ENCODE peak calls at places on chromosome 18, in seven cellular contexts. W is right lobe of liver, T is A549, K is IMR-90, Y is heart right ventricle, U is pancreas, Q is HCT116. P is an unnamed sample.

GRCh38 chr18:27278131-27278530 is 93.0 kb upstream of the CHST9 start:
- DNase-seq in W (no peak), T (no peak), K (no peak), Y (no peak), U (no peak), Q (no peak), P (no peak)

GRCh38 chr18:3394648-3395047 is 55.3 kb upstream of the TGIF1 start:
- DNase-seq in W (no peak), T (no peak), K (no peak), Y (no peak), U (no peak), Q (no peak), P (no peak)

GRCh38 chr18:80159713-80160636 is 50.9 kb downstream of the ADNP2 start:
- DNase-seq in W (no peak), T (no peak), K (no peak), Y (peak; percentile 43), U (no peak), Q (no peak), P (peak; percentile 8)

GRCh38 chr18:57143265-57143664 is 3.6 kb upstream of the BOD1L2 start:
- DNase-seq in W (no peak), T (no peak), K (no peak), Y (no peak), U (no peak), Q (no peak), P (no peak)

GRCh38 chr18:10560457-10561045 is 34.7 kb downstream of the NAPG start:
- DNase-seq in W (peak; percentile 76), T (peak; percentile 53), K (peak; percentile 72), Y (peak; percentile 39), U (peak; percentile 51), Q (peak; percentile 36), P (peak; percentile 83)

GRCh38 chr18:48749768-48750167 is 201.0 kb downstream of the SMAD7 start:
- DNase-seq in W (no peak), T (no peak), K (peak; percentile 43), Y (peak; percentile 78), U (no peak), Q (no peak), P (peak; percentile 96)

GRCh38 chr18:26458526-26459232 is 89.7 kb downstream of the KCTD1 start:
- DNase-seq in W (no peak), T (no peak), K (peak; percentile 80), Y (no peak), U (no peak), Q (no peak), P (peak; percentile 10)

GRCh38 chr18:44259610-44260009 is 421.1 kb upstream of the SETBP1 start:
- DNase-seq in W (no peak), T (no peak), K (no peak), Y (no peak), U (no peak), Q (no peak), P (no peak)

GRCh38 chr18:79321625-79322024 is 74.1 kb upstream of the NFATC1 start:
- DNase-seq in W (no peak), T (no peak), K (peak; percentile 44), Y (no peak), U (no peak), Q (no peak), P (peak; percentile 4)

GRCh38 chr18:7000484-7001096 is 117.0 kb downstream of the LAMA1 start:
- DNase-seq in W (no peak), T (no peak), K (peak; percentile 19), Y (no peak), U (peak; percentile 27), Q (no peak), P (peak; percentile 8)

DNA sequence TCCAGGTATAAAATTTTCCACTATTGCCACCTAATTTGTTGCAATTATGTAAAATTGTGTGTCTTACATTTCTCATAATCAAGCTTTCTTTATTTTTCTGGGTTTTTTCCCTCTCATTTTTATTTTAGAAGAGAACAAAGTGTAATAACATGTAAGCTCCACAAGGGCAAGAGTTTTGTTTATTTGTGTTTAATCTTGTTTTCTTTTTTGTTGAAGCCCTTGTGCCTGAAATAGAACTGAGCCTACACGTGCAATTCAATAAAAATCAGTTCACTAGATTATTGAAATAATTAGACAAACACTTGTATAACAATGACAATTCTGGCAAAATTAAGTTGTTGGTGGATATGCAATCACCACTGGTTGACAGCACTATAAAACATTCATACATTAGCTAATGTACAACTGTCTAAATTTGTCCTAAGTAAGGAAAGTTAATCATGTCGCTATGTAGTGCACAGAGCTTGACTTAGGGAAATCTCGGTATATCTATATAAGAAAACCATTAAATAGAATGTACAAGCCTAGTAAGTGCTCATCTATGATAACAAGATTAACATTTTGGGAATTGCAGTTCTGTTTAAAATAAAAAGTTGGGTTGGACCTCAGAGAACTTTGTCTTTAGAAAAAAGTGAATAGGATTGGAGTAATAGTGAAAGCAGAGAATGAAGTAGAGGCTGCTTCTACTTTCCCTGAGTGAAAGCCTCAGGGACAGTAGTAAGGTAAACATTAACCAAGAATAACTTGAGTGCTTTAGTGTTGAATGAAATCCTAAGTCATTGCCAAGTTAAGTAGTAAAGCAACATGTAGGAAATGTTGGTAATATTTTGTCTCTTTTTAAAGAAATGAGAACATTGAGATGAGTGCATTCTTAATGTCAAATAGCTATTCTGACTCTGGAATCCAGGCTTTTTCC is 37.4 kb upstream of the NOL4 start:
- DNase-seq in W (no peak), T (no peak), K (no peak), Y (no peak), U (no peak), Q (no peak), P (no peak)
- H3K4me3 ChIP-seq in W (no peak overlapping the region), T (no peak overlapping the region), K (no peak overlapping the region), Y (no peak overlapping the region), U (no peak overlapping the region), Q (no peak overlapping the region), P (no peak overlapping the region)

GRCh38 chr18:76657428-76657827 is 162.4 kb upstream of the ZNF516 start:
- DNase-seq in W (no peak), T (no peak), K (no peak), Y (no peak), U (no peak), Q (no peak), P (no peak)
- TF ChIP-seq CTCF in W (no peak), T (no peak), K (no peak), Y (no peak), U (no peak), Q (no peak), P (no peak)

GRCh38 chr18:41266214-41266613 is 688.8 kb upstream of the PIK3C3 start:
- DNase-seq in W (no peak), T (no peak), K (no peak), Y (no peak), U (no peak), Q (no peak), P (no peak)
- H3K4me3 ChIP-seq in W (no peak overlapping the region), T (no peak overlapping the region), K (no peak overlapping the region), Y (no peak overlapping the region), U (no peak overlapping the region), Q (no peak overlapping the region), P (no peak overlapping the region)

GRCh38 chr18:12278153-12278764 is 24.1 kb downstream of the CIDEA start:
- DNase-seq in W (no peak), T (no peak), K (peak; percentile 13), Y (no peak), U (no peak), Q (no peak), P (no peak)
- TF ChIP-seq CTCF in W (no peak), T (no peak), K (peak; percentile 10), Y (no peak), U (no peak), Q (peak; percentile 51), P (peak; percentile 21)

GRCh38 chr18:55386545-55386944 is 201.4 kb downstream of the TCF4 start:
- DNase-seq in W (no peak), T (no peak), K (no peak), Y (no peak), U (no peak), Q (no peak), P (no peak)
- H3K4me3 ChIP-seq in W (no peak overlapping the region), T (no peak overlapping the region), K (no peak overlapping the region), Y (no peak overlapping the region), U (no peak overlapping the region), Q (no peak overlapping the region), P (no peak overlapping the region)